ENCODE peak calls at places on chromosomes 11 and 22, in seven cellular contexts. M is astrocyte, D is aorta, P is Peyer's patch, Q is cardiac fibroblast, Y is right lobe of liver, B is kidney. X is an unnamed sample.
A peak's percentile ranks its signal among the peaks of the same experiment; 100 is the strongest.

GRCh38 chr11:47495856-47496217 is 46.9 kb upstream of the RAPSN start:
- DNase-seq in M (peak; percentile 25), D (no peak), P (no peak), Q (no peak), Y (no peak), B (no peak), X (no peak)

GRCh38 chr22:31945478-31945815 is 1.1 kb downstream of the YWHAH start:
- DNase-seq in M (no peak), D (no peak), P (peak; percentile 26), Q (no peak), Y (no peak), B (no peak), X (no peak)

GRCh38 chr22:33114570-33114969 is 56.4 kb upstream of the SYN3 start:
- DNase-seq in M (no peak), D (no peak), P (no peak), Q (no peak), Y (no peak), B (no peak), X (no peak)

GRCh38 chr11:10454902-10455631 is at the start of gene AMPD3:
- DNase-seq in M (peak; percentile 88), D (no peak), P (no peak), Q (peak; percentile 69), Y (no peak), B (no peak), X (peak; percentile 94)

GRCh38 chr11:119789766-119790407 is 60.9 kb upstream of the NECTIN1 start:
- DNase-seq in M (no peak), D (peak; percentile 36), P (no peak), Q (no peak), Y (peak; percentile 34), B (peak; percentile 43), X (no peak)

GRCh38 chr11:30107899-30108298 is 91.1 kb upstream of the KCNA4 start:
- DNase-seq in M (peak; percentile 40), D (no peak), P (no peak), Q (peak; percentile 70), Y (no peak), B (no peak), X (peak; percentile 69)

GRCh38 chr11:10805741-10806140 is 3.0 kb downstream of the EIF4G2 start:
- DNase-seq in M (no peak), D (no peak), P (no peak), Q (no peak), Y (no peak), B (no peak), X (no peak)

GRCh38 chr11:82890002-82890341 is 10.3 kb downstream of the PRCP start:
- DNase-seq in M (no peak), D (no peak), P (no peak), Q (no peak), Y (no peak), B (no peak), X (no peak)

GRCh38 chr11:114091791-114092397 is 32.4 kb downstream of the ZBTB16 start:
- DNase-seq in M (no peak), D (no peak), P (no peak), Q (no peak), Y (no peak), B (no peak), X (no peak)

GRCh38 chr22:49996532-49997220 is 15.9 kb downstream of the IL17REL start:
- DNase-seq in M (no peak), D (peak; percentile 68), P (no peak), Q (no peak), Y (no peak), B (peak; percentile 72), X (no peak)

GRCh38 chr11:35412285-35412684 is 7.1 kb downstream of the SLC1A2 start:
- DNase-seq in M (no peak), D (no peak), P (no peak), Q (peak; percentile 11), Y (no peak), B (no peak), X (no peak)

GRCh38 chr22:49444781-49445180 is 382.9 kb downstream of the BRD1 start:
- DNase-seq in M (no peak), D (peak; percentile 51), P (no peak), Q (no peak), Y (no peak), B (no peak), X (no peak)

GRCh38 chr11:27485930-27486773 is 13.6 kb upstream of the LGR4 start:
- DNase-seq in M (peak; percentile 31), D (no peak), P (no peak), Q (peak; percentile 77), Y (no peak), B (no peak), X (peak; percentile 64)

GRCh38 chr11:13972033-13972910 is 9.7 kb downstream of the SPON1 start:
- DNase-seq in M (peak; percentile 62), D (no peak), P (no peak), Q (peak; percentile 69), Y (no peak), B (no peak), X (no peak)

GRCh38 chr11:9607511-9607899 is 34.0 kb downstream of the WEE1 start:
- DNase-seq in M (no peak), D (no peak), P (no peak), Q (no peak), Y (no peak), B (no peak), X (no peak)

GRCh38 chr11:9280655-9281301 is 15.6 kb upstream of the DENND5A start:
- DNase-seq in M (peak; percentile 78), D (no peak), P (peak; percentile 56), Q (peak; percentile 74), Y (no peak), B (no peak), X (peak; percentile 73)

GRCh38 chr11:98101329-98101728 is 919.4 kb upstream of the CNTN5 start:
- DNase-seq in M (no peak), D (no peak), P (no peak), Q (no peak), Y (no peak), B (no peak), X (no peak)

GRCh38 chr11:120985718-120986569 is 38.0 kb upstream of the TBCEL start:
- DNase-seq in M (peak; percentile 31), D (peak; percentile 78), P (no peak), Q (peak; percentile 60), Y (peak; percentile 70), B (peak; percentile 78), X (peak; percentile 9)

GRCh38 chr22:48779661-48780596 is 1047.7 kb downstream of the BRD1 start:
- DNase-seq in M (no peak), D (no peak), P (peak; percentile 12), Q (no peak), Y (no peak), B (no peak), X (no peak)

GRCh38 chr11:39617971-39618370 is 1841.5 kb downstream of the LRRC4C start:
- DNase-seq in M (no peak), D (no peak), P (no peak), Q (no peak), Y (no peak), B (no peak), X (no peak)

GRCh38 chr11:57530215-57530595 is 349 bp downstream of the TIMM10 start:
- DNase-seq in M (no peak), D (peak; percentile 76), P (no peak), Q (no peak), Y (no peak), B (no peak), X (no peak)

GRCh38 chr11:119106564-119107537 is at the start of gene C2CD2L:
- DNase-seq in M (peak; percentile 76), D (peak; percentile 96), P (peak; percentile 91), Q (peak; percentile 93), Y (peak; percentile 92), B (peak; percentile 96), X (peak; percentile 79)

GRCh38 chr11:94926698-94927237 is 46.6 kb downstream of the CWC15 start:
- DNase-seq in M (peak; percentile 86), D (peak; percentile 87), P (no peak), Q (peak; percentile 98), Y (peak; percentile 64), B (peak; percentile 95), X (peak; percentile 93)

GRCh38 chr11:76692956-76693355 is 22.4 kb upstream of the LRRC32 start:
- DNase-seq in M (no peak), D (no peak), P (no peak), Q (no peak), Y (no peak), B (no peak), X (no peak)

GRCh38 chr11:1040428-1041148 is 4.1 kb upstream of the MUC6 start:
- DNase-seq in M (no peak), D (no peak), P (no peak), Q (peak; percentile 75), Y (no peak), B (peak; percentile 70), X (no peak)

GRCh38 chr11:130261546-130261945 is 53.2 kb downstream of the ZBTB44 start:
- DNase-seq in M (no peak), D (no peak), P (no peak), Q (no peak), Y (no peak), B (no peak), X (no peak)

GRCh38 chr11:135069884-135070283 is 657.8 kb upstream of the B3GAT1 start:
- DNase-seq in M (no peak), D (no peak), P (no peak), Q (no peak), Y (no peak), B (no peak), X (no peak)

DNA sequence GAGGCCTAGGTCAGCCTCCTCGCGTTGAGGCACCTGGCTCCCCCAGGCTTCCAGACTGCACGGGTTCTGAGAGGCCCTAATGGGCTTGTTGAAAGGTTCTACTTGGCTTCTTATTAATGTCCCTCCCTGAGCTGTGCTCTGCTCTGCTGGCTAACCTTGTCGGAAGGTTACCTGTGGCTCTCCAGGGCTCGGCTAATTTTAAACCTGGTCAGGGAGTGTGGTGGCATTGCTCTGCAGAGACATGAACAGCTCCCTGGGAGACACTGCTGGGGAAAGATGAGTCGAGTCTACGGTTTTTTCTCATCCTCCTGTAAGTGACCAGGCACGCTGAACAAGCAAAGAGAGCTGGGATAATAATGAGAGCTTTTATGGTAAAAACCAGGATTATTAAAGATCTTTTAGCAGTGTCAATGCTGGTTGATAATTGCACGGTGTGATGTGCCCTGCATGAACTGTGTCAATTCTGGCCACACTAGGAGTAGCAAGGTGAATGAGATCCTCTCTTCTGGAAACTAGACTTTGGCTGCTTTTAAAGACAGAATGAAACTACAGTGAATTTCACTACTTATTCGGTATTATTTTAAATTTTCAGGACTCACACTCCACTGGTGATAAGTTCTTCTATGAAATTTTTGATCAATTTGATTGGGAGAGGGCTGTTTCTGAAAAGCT is 70.7 kb downstream of the TEAD1 start:
- DNase-seq in M (no peak), D (no peak), P (no peak), Q (no peak), Y (no peak), B (no peak), X (no peak)
- H3K4me3 ChIP-seq in M (no peak overlapping the region), D (no peak overlapping the region), P (no peak overlapping the region), Q (no peak overlapping the region), Y (no peak overlapping the region), B (peak overlapping the region; percentile 27), X (no peak overlapping the region)

GRCh38 chr11:116144387-116144958 is 628.3 kb downstream of the BUD13 start:
- DNase-seq in M (no peak), D (no peak), P (no peak), Q (no peak), Y (no peak), B (no peak), X (no peak)
- H3K4me3 ChIP-seq in M (no peak overlapping the region), D (no peak overlapping the region), P (no peak overlapping the region), Q (no peak overlapping the region), Y (no peak overlapping the region), B (no peak overlapping the region), X (no peak overlapping the region)

GRCh38 chr11:81647374-81647773 is 1086.3 kb downstream of the FAM181B start:
- DNase-seq in M (no peak), D (no peak), P (no peak), Q (no peak), Y (no peak), B (no peak), X (no peak)
- H3K4me3 ChIP-seq in M (no peak overlapping the region), D (no peak overlapping the region), P (no peak overlapping the region), Q (no peak overlapping the region), Y (no peak overlapping the region), B (no peak overlapping the region), X (no peak overlapping the region)

GRCh38 chr11:34313099-34313517 is 44.7 kb downstream of the ABTB2 start:
- DNase-seq in M (no peak), D (no peak), P (peak; percentile 22), Q (no peak), Y (no peak), B (no peak), X (no peak)
- H3K4me3 ChIP-seq in M (no peak overlapping the region), D (no peak overlapping the region), P (no peak overlapping the region), Q (no peak overlapping the region), Y (no peak overlapping the region), B (no peak overlapping the region), X (no peak overlapping the region)